ENCODE peak calls at places on chromosomes 5 and 9, in five cellular contexts. T is neuronal stem cell, H is psoas muscle, L is mesendoderm, M is GM23248. G is an unnamed sample.
A peak's percentile ranks its signal among the peaks of the same experiment; 100 is the strongest.

GRCh38 chr9:4301971-4302427 is 2.1 kb upstream of the GLIS3 start:
- DNase-seq in T (no peak), H (peak; percentile 68), L (peak; percentile 25), M (peak; percentile 99), G (peak; percentile 82)

GRCh38 chr9:84597131-84597530 is 72.4 kb upstream of the NTRK2 start:
- DNase-seq in T (no peak), H (no peak), L (no peak), M (no peak), G (no peak)

GRCh38 chr5:133873936-133874585 is 94.4 kb downstream of the C5orf15 start:
- DNase-seq in T (no peak), H (no peak), L (no peak), M (peak; percentile 67), G (no peak)

GRCh38 chr5:32531885-32532520 is 53.4 kb upstream of the SUB1 start:
- DNase-seq in T (no peak), H (no peak), L (peak; percentile 98), M (peak; percentile 85), G (no peak)

GRCh38 chr5:61256474-61256873 is 75.6 kb upstream of the ZSWIM6 start:
- DNase-seq in T (no peak), H (no peak), L (no peak), M (no peak), G (peak; percentile 46)

GRCh38 chr5:75522542-75522941 is 10.9 kb downstream of the POLK start:
- DNase-seq in T (no peak), H (no peak), L (no peak), M (peak; percentile 31), G (no peak)

GRCh38 chr9:33222031-33222430 is 17.9 kb upstream of the SPINK4 start:
- DNase-seq in T (no peak), H (no peak), L (no peak), M (no peak), G (no peak)

GRCh38 chr9:38649731-38650363 is 29.5 kb upstream of the ANKRD18A start:
- DNase-seq in T (no peak), H (no peak), L (no peak), M (no peak), G (peak; percentile 64)

GRCh38 chr9:89532944-89533343 is 35.0 kb upstream of the SEMA4D start:
- DNase-seq in T (no peak), H (no peak), L (no peak), M (no peak), G (no peak)

GRCh38 chr5:43221502-43221901 is 29.5 kb downstream of the NIM1K start:
- DNase-seq in T (no peak), H (no peak), L (no peak), M (no peak), G (no peak)

GRCh38 chr5:122137702-122138101 is 8.4 kb downstream of the ZNF474 start:
- DNase-seq in T (no peak), H (no peak), L (no peak), M (no peak), G (peak; percentile 19)

GRCh38 chr9:28801144-28801799 is 1228.0 kb upstream of the C9orf72 start:
- DNase-seq in T (no peak), H (no peak), L (no peak), M (no peak), G (no peak)

GRCh38 chr5:112002368-112002767 is 245.4 kb upstream of the NREP start:
- DNase-seq in T (no peak), H (no peak), L (no peak), M (peak; percentile 28), G (no peak)

DNA sequence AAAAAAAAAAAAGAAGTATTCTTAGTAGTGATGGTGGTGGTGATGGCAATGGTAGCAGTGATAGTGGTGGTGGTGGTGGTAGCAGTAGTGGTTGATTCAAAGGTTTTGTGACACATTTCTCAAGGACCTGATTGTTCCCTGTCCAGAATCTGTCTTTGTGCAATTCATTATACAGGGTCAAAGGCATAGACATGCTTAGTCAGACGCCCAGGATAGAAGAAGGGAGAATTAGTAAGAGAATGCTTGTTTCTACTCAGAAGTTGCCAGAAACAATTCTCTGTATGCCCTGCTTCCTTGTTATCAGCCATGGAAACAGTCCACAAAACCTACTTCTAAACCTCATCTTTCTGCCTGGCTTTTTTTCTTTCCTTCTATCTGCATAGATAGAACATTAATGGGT is 89.4 kb downstream of the SLC44A1 start:
- DNase-seq in T (no peak), H (no peak), L (no peak), M (peak; percentile 68), G (no peak)
- H3K4me1 ChIP-seq in T (no peaks in the 10 kb centered on the region), H (peaks cover 14% of the 10 kb centered on the region), L (no peaks in the 10 kb centered on the region), M (peaks cover 52% of the 10 kb centered on the region), G (peaks cover 5% of the 10 kb centered on the region)

GRCh38 chr5:149598966-149599365 is 17.7 kb downstream of the ARHGEF37 start:
- DNase-seq in T (no peak), H (no peak), L (no peak), M (no peak), G (no peak)

GRCh38 chr5:149603210-149603609 is 21.9 kb downstream of the ARHGEF37 start:
- DNase-seq in T (no peak), H (no peak), L (no peak), M (no peak), G (no peak)

GRCh38 chr5:149599375-149599774 is 18.1 kb downstream of the ARHGEF37 start:
- DNase-seq in T (no peak), H (no peak), L (no peak), M (no peak), G (no peak)

GRCh38 chr5:149597618-149598017 is 16.3 kb downstream of the ARHGEF37 start:
- DNase-seq in T (no peak), H (no peak), L (no peak), M (no peak), G (no peak)

GRCh38 chr5:149600932-149601331 is 19.6 kb downstream of the ARHGEF37 start:
- DNase-seq in T (no peak), H (no peak), L (no peak), M (no peak), G (no peak)
- H3K4me1 ChIP-seq in T (no peaks in the 10 kb centered on the region), H (peaks cover 48% of the 10 kb centered on the region), L (no peaks in the 10 kb centered on the region), M (peaks cover 6% of the 10 kb centered on the region), G (peaks cover 6% of the 10 kb centered on the region)

DNA sequence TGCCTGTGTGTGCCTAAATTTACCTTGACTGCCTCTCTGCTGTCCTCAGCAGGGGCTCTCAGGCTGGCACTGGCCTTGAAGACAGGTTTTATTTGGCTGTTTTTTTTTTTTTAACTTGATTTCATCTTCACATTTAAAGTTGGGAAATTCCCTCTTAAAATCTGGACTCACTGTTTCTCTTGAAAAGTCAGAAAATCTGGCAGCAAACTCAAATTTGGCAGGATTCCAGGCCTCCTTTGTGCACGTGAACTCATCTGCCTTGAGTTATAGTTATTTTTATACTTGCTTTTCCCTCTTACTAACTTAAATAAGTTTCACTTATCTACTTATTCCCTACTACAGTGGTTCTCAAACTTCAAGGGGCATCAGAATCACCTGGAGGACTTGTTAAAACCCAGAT is 118.4 kb upstream of the MAP3K1 start:
- DNase-seq in T (no peak), H (no peak), L (no peak), M (peak; percentile 15), G (no peak)
- H3K4me1 ChIP-seq in T (peaks cover 16% of the 10 kb centered on the region), H (no peaks in the 10 kb centered on the region), L (peaks cover 8% of the 10 kb centered on the region), M (no peaks in the 10 kb centered on the region), G (peaks cover 12% of the 10 kb centered on the region)

GRCh38 chr9:134358968-134359319 is 32.7 kb downstream of the RXRA start:
- DNase-seq in T (no peak), H (no peak), L (no peak), M (no peak), G (no peak)
- H3K4me1 ChIP-seq in T (peaks cover 15% of the 10 kb centered on the region), H (peaks cover 91% of the 10 kb centered on the region), L (no peaks in the 10 kb centered on the region), M (peaks cover 10% of the 10 kb centered on the region), G (peaks cover 20% of the 10 kb centered on the region)

GRCh38 chr5:181170996-181171395 is 23.6 kb downstream of the OR2V2 start:
- DNase-seq in T (no peak), H (no peak), L (no peak), M (peak; percentile 47), G (no peak)

GRCh38 chr5:181173420-181174342 is 26.3 kb downstream of the OR2V2 start:
- DNase-seq in T (no peak), H (peak; percentile 37), L (peak; percentile 100), M (peak; percentile 34), G (peak; percentile 31)

GRCh38 chr5:181170237-181170830 is 22.9 kb downstream of the OR2V2 start:
- DNase-seq in T (no peak), H (no peak), L (no peak), M (peak; percentile 22), G (no peak)

GRCh38 chr5:181173027-181173419 is 25.6 kb downstream of the OR2V2 start:
- DNase-seq in T (no peak), H (no peak), L (no peak), M (no peak), G (peak; percentile 23)

GRCh38 chr5:181171782-181172181 is 24.4 kb downstream of the OR2V2 start:
- DNase-seq in T (no peak), H (peak; percentile 6), L (no peak), M (no peak), G (no peak)
- H3K4me1 ChIP-seq in T (peaks cover 9% of the 10 kb centered on the region), H (no peaks in the 10 kb centered on the region), L (no peaks in the 10 kb centered on the region), M (no peaks in the 10 kb centered on the region), G (peaks cover 2% of the 10 kb centered on the region)

G was measured in right cardiac atrium.